ENCODE peak calls at places on chromosomes 12 and 14, in five cellular contexts. I is tibial artery, G is pancreas, J is gastrocnemius medialis, E is PC-3. O is an unnamed sample. For H3K4me1, the result is how much of the 10 kb centered on the place peaks cover.

GRCh38 chr14:105840266-105841021 is 314.1 kb downstream of the TMEM121 start:
- DNase-seq in I (peak), G (no peak), J (no peak), E (no peak), O (no peak)

GRCh38 chr12:113649256-113649830 is 177.7 kb upstream of the LHX5 start:
- DNase-seq in I (no peak), G (no peak), J (no peak), E (no peak), O (no peak)

GRCh38 chr12:19474147-19474546 is 34.9 kb downstream of the AEBP2 start:
- DNase-seq in I (no peak), G (no peak), J (no peak), E (no peak), O (no peak)

GRCh38 chr14:31768355-31768754 is 207.2 kb downstream of the NUBPL start:
- DNase-seq in I (no peak), G (no peak), J (no peak), E (no peak), O (no peak)

GRCh38 chr14:35827678-35828472 is 1.7 kb downstream of the BRMS1L start:
- DNase-seq in I (no peak), G (no peak), J (no peak), E (no peak), O (no peak)

GRCh38 chr12:102302553-102302952 is 104.9 kb upstream of the PMCH start:
- DNase-seq in I (no peak), G (no peak), J (no peak), E (no peak), O (no peak)

GRCh38 chr12:69621551-69621950 is 10.8 kb upstream of the LRRC10 start:
- DNase-seq in I (no peak), G (no peak), J (no peak), E (no peak), O (no peak)

GRCh38 chr12:78359530-78359929 is 505.0 kb upstream of the SYT1 start:
- DNase-seq in I (no peak), G (no peak), J (no peak), E (no peak), O (peak)

GRCh38 chr14:105162374-105162979 is 6.1 kb downstream of the JAG2 start:
- DNase-seq in I (no peak), G (no peak), J (no peak), E (peak), O (no peak)

GRCh38 chr14:21042918-21043317 is 756 bp downstream of the RNASE7 start:
- DNase-seq in I (no peak), G (no peak), J (no peak), E (no peak), O (no peak)

GRCh38 chr14:30630248-30630647 is 8.1 kb downstream of the SCFD1 start:
- DNase-seq in I (no peak), G (no peak), J (no peak), E (no peak), O (no peak)

GRCh38 chr12:93968928-93969327 is 179.4 kb upstream of the PLXNC1 start:
- DNase-seq in I (no peak), G (no peak), J (no peak), E (no peak), O (no peak)

GRCh38 chr12:52691076-52691764 is 11.0 kb upstream of the KRT1 start:
- DNase-seq in I (no peak), G (peak), J (no peak), E (no peak), O (no peak)

GRCh38 chr12:15851919-15852318 is 30.3 kb upstream of the STRAP start:
- DNase-seq in I (no peak), G (no peak), J (no peak), E (peak), O (no peak)

DNA sequence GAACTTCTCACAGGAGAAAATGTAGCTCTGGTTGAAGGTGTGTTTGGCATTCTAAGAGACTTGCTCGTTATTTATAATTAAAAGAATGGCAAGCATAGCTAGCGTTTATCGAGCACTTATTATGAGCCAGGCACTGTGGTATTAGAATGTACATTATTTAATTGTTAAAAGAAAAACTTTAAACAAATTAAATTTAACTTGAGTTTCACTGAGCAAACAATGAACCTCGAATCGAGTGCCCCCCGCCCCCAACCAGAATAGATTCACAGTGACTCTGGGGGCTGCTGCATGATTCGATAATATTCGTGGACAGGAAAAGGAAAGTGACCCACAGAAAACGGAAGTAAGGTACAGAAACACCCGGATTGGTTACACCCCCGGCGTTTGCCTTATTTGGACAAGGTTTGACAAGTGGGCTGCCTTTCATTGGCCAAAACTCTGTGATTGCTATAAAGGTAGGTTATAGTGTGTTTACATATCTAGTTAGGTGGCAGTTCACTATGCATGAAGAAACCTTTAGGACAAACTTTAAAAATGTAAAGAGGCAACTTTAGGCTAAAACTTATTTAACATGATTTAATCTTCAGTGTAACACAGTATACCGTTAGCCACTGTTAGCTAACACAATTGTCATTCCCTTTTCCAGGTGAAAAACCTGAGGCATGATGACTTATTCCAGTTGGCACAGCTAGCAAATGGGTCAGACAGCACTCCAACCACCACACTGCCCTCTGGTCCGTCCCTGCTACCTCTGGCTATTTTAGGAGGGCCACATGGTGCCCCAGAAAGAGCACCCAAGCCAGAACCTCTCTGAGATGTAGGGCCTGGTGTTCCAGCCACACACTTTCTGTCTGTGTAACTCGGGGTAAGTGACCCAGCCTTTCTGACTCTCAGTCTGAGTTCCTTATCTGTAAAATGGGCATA is 7.1 kb downstream of the SCNN1A start:
- DNase-seq in I (no peak), G (no peak), J (peak), E (peak), O (no peak)
- H3K4me1 ChIP-seq in I (under half), G (under half), J (under half), E (half or more), O (under half)

DNA sequence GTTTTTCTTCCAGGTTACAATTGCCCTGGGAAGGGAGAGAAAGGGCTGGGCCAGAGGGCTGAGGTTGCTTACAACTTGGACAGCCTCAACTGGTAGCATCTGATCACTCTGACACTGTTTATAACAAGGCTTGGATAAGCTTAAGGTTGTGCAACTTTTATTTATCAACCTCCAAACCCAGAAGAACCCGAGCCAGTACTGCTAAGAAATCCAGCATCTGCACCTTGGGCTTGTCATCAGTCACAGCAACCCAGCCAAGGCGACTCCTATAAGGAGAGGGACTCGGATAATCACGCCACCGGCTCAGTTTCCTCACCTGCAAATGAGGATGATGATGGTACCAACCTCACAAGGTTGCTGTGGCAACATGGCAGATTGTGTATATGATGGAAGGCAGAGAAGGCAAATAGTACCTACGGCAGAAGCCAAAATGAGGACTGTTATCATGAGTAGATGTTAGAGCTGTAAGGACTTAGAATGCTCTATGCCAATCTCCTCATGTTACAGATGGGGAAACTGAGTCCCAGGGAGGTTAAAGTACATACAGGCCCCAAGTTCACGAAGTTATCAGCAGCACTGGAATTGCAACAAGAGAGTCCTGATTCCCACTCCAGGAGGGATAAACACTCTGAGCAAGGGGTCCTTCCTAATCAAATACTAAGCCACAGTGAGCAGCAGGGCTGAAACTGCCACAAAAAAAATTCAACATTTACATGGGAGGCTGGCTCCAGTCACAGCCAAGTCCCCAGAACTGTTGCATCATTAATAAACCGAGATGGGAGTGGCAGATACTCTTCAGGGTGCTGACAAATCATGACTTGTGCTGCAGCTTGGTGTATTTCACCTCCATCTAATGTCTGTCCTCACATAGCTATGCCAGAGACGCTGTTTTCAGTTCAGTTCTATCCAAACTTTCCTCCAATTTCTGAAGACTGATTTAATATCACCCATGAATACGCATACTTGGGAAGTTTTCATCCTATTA is 24.4 kb downstream of the NUAK1 start:
- DNase-seq in I (peak), G (no peak), J (peak), E (peak), O (no peak)
- H3K4me1 ChIP-seq in I (half or more), G (under half), J (half or more), E (under half), O (under half)

DNA sequence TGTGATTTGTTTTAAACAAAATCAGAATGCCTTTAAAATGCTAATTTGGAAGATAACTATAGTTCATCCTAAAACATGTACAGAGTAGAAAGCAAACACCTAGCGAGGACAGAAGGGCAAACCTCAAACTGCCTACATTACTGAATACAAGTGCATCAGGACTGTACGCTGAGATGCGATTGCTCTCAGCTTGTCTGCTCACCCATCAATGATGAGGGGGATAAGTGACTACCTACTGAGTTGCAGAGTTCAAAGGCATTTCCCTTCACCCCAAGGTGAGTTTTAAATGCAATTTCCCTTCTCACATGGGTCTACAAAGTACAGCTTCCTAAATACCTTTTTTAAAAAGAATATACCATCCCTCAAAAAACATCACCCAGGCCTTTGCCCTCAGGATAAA is 52.9 kb downstream of the PHLDA1 start:
- DNase-seq in I (no peak), G (no peak), J (no peak), E (peak), O (no peak)
- H3K4me1 ChIP-seq in I (under half), G (under half), J (under half), E (under half), O (under half)

GRCh38 chr12:124458992-124459851 is 108.2 kb downstream of the NCOR2 start:
- DNase-seq in I (no peak), G (no peak), J (no peak), E (no peak), O (no peak)
- H3K4me1 ChIP-seq in I (under half), G (under half), J (under half), E (under half), O (under half)

O was measured in fibroblast of lung.